ENCODE peak calls at places on chromosomes 12 and 14, in four cellular contexts. D is adrenal gland, X is H9, U is tibial nerve. J is an unnamed sample.

GRCh38 chr12:111410229-111411186 is 4.8 kb downstream of the SH2B3 start:
- DNase-seq in U (no peak), X (no peak), D (peak; percentile 73), J (no peak)

GRCh38 chr12:98644433-98644711 is 216 bp downstream of the IKBIP start:
- DNase-seq in X (peak; percentile 79), U (no peak), D (peak; percentile 55), J (peak; percentile 88)

GRCh38 chr12:107547421-107547820 is 138.2 kb upstream of the PWP1 start:
- DNase-seq in X (no peak), D (no peak), U (no peak), J (no peak)

GRCh38 chr12:48045061-48045846 is 41.0 kb upstream of the COL2A1 start:
- DNase-seq in D (no peak), U (no peak), X (no peak), J (peak; percentile 75)

GRCh38 chr14:22821193-22822016 is 6.2 kb upstream of the SLC7A7 start:
- DNase-seq in D (no peak), U (no peak), X (no peak), J (no peak)

GRCh38 chr12:89960011-89960507 is 251.4 kb upstream of the ATP2B1 start:
- DNase-seq in D (no peak), X (no peak), U (no peak), J (no peak)

GRCh38 chr12:105897311-105897725 is 241.4 kb downstream of the NUAK1 start:
- DNase-seq in U (no peak), D (no peak), X (peak; percentile 90), J (no peak)

GRCh38 chr14:69008411-69008810 is 29.3 kb upstream of the ACTN1 start:
- DNase-seq in U (no peak), X (no peak), D (peak; percentile 45), J (peak; percentile 56)

GRCh38 chr14:81319946-81320345 is 80.2 kb downstream of the STON2 start:
- DNase-seq in X (no peak), U (no peak), D (no peak), J (no peak)

GRCh38 chr14:73887116-73887490 is 444 bp downstream of the ZNF410 start:
- DNase-seq in U (no peak), X (no peak), D (no peak), J (no peak)

GRCh38 chr12:110501378-110501721 is 561 bp downstream of the VPS29 start:
- DNase-seq in X (peak; percentile 45), U (peak; percentile 25), D (peak; percentile 68), J (no peak)

GRCh38 chr12:2393016-2393415 is 340.2 kb downstream of the CACNA1C start:
- DNase-seq in U (no peak), X (no peak), D (no peak), J (no peak)

GRCh38 chr12:2393996-2394395 is 341.2 kb downstream of the CACNA1C start:
- DNase-seq in X (no peak), U (no peak), D (no peak), J (no peak)

GRCh38 chr12:2397356-2398045 is 344.7 kb downstream of the CACNA1C start:
- DNase-seq in X (no peak), U (no peak), D (peak; percentile 58), J (peak; percentile 38)

GRCh38 chr12:2395352-2395977 is 342.7 kb downstream of the CACNA1C start:
- DNase-seq in X (peak; percentile 86), D (peak; percentile 65), U (peak; percentile 15), J (peak; percentile 70)

DNA sequence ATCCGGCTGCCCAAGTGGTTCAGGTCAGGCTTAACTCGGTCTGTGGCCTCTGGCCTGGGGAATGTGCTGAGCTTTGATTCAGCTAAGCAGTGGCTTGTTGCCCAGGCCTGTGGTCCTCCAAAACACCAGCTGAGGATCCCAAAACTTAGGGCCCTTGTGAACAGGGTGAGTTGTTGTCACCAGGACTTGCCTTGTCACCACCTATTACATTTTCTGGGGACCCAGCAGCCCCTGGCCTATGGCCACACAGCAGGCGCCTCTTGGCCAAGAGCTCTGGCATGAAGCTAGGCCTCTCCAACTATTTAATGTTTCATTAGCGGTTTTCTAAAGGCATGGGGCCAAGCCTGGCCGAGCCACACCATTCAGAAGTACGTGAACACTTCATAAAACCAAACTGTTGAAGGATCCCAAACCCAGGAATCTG is 343.7 kb downstream of the CACNA1C start:
- DNase-seq in U (peak; percentile 40), D (peak; percentile 60), X (no peak), J (no peak)
- H3K4me1 ChIP-seq in U (no peaks in the 10 kb centered on the region), D (no peaks in the 10 kb centered on the region), X (no peaks in the 10 kb centered on the region), J (peaks cover 10% of the 10 kb centered on the region)

DNA sequence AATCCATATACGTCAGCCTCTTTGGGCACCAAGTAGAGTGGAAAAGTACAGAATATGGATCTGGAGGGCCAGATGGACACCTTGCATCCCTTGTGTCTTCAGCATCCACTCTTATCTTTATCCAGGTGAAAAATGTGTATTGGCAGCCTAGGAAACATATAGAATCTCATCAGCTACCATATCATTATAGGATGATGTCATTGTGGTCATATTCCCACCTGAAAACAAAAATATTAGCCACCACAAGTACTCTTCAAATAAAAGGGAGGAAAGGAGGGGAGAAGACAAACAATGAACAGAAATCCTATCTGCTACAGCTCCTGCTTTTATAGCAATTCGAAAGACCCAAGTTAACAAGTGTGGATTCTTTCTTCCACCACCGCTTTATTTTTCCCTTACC is 13.7 kb upstream of the IL26 start:
- DNase-seq in D (no peak), U (no peak), X (no peak), J (no peak)
- H3K4me1 ChIP-seq in D (no peaks in the 10 kb centered on the region), U (no peaks in the 10 kb centered on the region), X (no peaks in the 10 kb centered on the region), J (no peaks in the 10 kb centered on the region)

DNA sequence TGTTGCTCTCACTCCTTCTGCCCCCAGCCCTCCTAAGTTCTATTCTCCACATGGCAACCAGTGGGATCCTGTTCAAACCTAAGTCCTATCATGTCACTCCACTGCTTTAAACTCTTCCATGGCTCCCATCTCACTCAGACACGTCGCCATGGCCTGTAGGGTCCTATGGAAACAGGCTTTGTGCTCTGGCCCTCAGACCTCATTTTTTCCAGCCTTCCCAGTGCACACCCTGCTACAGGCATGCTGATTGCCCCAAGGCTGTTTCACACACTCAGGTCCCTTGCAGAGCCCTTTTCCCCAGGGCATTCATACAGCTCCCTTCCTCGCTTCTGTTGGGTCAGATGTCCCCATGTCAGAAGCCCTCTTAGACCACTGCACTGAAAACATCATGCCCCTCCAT is 11.2 kb upstream of the MED13L start:
- DNase-seq in D (no peak), X (no peak), U (no peak), J (no peak)
- H3K4me1 ChIP-seq in D (no peaks in the 10 kb centered on the region), X (peaks cover 3% of the 10 kb centered on the region), U (no peaks in the 10 kb centered on the region), J (peaks cover 10% of the 10 kb centered on the region)

DNA sequence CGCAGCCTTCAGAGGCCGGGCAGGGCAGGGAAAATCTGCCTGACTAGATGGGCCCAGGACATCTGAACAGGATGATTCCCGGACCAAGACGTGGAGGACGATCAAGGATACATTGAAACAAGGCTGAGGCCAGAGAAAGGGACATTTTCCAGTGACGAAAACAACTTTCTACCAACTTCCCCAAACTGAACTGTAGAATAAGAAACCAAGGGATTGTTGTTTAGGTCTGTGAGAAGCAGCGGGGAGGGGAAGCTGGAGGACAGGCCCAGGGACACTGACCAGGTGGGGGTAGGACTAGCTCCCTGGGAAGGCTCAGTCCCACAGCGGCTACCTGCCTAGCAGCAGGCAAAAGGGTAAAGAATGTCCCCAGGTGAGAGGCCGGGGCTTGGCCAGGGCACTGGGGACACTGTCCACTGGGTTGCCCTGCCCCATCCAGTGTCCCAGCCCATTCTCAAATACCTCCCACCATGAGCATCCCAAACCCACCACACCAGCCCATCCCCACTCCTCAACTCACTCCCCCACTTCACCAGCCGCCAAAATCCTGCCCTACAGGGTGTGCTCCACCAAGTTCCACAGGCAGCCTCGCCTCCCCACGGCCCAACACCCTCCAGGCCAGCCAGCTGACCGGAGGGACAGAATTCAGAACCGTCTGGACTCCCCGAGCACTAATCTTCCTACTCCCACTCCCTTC is 984 bp downstream of the TNFRSF1A start:
- DNase-seq in X (no peak), U (no peak), D (no peak), J (no peak)
- H3K4me1 ChIP-seq in X (peaks cover 30% of the 10 kb centered on the region), U (peaks cover 4% of the 10 kb centered on the region), D (peaks cover 53% of the 10 kb centered on the region), J (peaks cover 59% of the 10 kb centered on the region)

DNA sequence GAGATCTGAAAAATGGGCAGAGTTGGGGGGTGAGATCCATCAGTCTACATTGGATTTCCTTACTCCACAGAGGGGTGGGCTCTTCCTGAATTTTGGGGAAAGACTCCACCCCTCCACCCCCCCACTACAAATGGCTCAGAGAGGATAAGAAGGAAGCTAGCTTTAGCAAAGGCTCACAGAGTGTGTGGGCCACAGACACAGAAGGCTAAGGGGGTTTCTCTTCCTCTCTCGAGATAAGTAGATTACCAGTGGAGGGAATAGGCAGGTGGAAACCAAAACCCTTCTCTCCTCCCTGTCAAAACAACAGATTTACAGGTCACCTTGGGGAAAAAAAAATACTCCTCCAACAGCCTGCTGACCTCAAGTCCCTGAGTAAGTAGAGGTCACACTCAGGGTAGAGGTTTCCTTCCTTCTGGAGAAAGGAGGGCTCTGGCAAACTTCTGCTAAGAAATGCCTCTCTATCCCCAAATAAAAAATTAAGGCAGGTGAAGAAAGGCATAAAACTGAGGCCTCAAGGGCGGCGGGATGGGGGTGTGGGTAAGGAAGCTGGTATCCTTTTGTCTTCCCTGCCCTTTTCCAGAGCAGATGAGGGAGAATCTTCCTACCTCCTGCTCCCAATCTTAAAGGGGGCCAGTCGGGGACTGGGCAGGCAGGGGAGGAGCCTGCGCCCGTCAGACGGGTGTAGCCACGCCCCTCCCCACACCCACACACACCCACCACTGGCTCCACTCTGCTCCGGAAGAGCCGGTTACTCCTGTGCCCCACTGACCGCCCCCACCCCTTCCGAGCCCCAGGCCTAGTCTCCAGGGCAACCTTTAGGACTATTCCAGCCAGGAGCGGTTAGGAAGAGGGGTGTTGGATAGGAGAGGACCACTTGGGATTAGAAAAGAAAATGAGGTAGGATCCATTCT is 1.9 kb upstream of the BAZ2A start:
- DNase-seq in X (peak; percentile 92), U (peak; percentile 64), D (peak; percentile 80), J (peak; percentile 40)
- H3K4me1 ChIP-seq in X (peaks cover 14% of the 10 kb centered on the region), U (no peaks in the 10 kb centered on the region), D (peaks cover 34% of the 10 kb centered on the region), J (peaks cover 45% of the 10 kb centered on the region)